ENCODE peak calls at places on chromosome 14, in ten cellular contexts. One of them, this sample, is unnamed.
A peak's percentile ranks its signal among the peaks of the same experiment; 100 is the strongest.

GRCh38 chr14:79732911-79733310 is 478.4 kb downstream of the DIO2 start:
- DNase-seq in heart left ventricle: no peak
- DNase-seq in HCT116: no peak
- DNase-seq in ovary: no peak
- DNase-seq in Peyer's patch: no peak
- DNase-seq in stomach: no peak
- DNase-seq in K562: no peak
- DNase-seq in endothelial cell of umbilical vein: no peak
- DNase-seq in A549: no peak
- DNase-seq in tibial nerve: no peak
- DNase-seq in this sample: no peak

GRCh38 chr14:22391908-22392307 is 197.1 kb downstream of the DAD1 start:
- DNase-seq in heart left ventricle: peak; percentile 64
- DNase-seq in HCT116: peak; percentile 28
- DNase-seq in ovary: peak; percentile 31
- DNase-seq in Peyer's patch: no peak
- DNase-seq in stomach: peak; percentile 74
- DNase-seq in K562: peak; percentile 19
- DNase-seq in endothelial cell of umbilical vein: peak; percentile 78
- DNase-seq in A549: peak; percentile 67
- DNase-seq in tibial nerve: peak; percentile 54
- DNase-seq in this sample: no peak

GRCh38 chr14:72089625-72090024 is 157.4 kb downstream of the RGS6 start:
- DNase-seq in heart left ventricle: no peak
- DNase-seq in HCT116: no peak
- DNase-seq in ovary: no peak
- DNase-seq in Peyer's patch: no peak
- DNase-seq in stomach: no peak
- DNase-seq in K562: no peak
- DNase-seq in endothelial cell of umbilical vein: no peak
- DNase-seq in A549: no peak
- DNase-seq in tibial nerve: no peak
- DNase-seq in this sample: no peak

GRCh38 chr14:51317373-51317772 is 77.3 kb downstream of the TMX1 start:
- DNase-seq in heart left ventricle: no peak
- DNase-seq in HCT116: no peak
- DNase-seq in ovary: no peak
- DNase-seq in Peyer's patch: no peak
- DNase-seq in stomach: no peak
- DNase-seq in K562: no peak
- DNase-seq in endothelial cell of umbilical vein: no peak
- DNase-seq in A549: no peak
- DNase-seq in tibial nerve: no peak
- DNase-seq in this sample: no peak

GRCh38 chr14:86541969-86542368 is 1012.0 kb downstream of the FLRT2 start:
- DNase-seq in heart left ventricle: no peak
- DNase-seq in HCT116: no peak
- DNase-seq in ovary: no peak
- DNase-seq in Peyer's patch: no peak
- DNase-seq in stomach: no peak
- DNase-seq in K562: no peak
- DNase-seq in endothelial cell of umbilical vein: no peak
- DNase-seq in A549: no peak
- DNase-seq in tibial nerve: no peak
- DNase-seq in this sample: no peak

GRCh38 chr14:31990959-31991541 is 86.1 kb upstream of the ARHGAP5 start:
- DNase-seq in heart left ventricle: no peak
- DNase-seq in HCT116: no peak
- DNase-seq in ovary: no peak
- DNase-seq in Peyer's patch: no peak
- DNase-seq in stomach: no peak
- DNase-seq in K562: no peak
- DNase-seq in endothelial cell of umbilical vein: peak; percentile 23
- DNase-seq in A549: no peak
- DNase-seq in tibial nerve: no peak
- DNase-seq in this sample: no peak

GRCh38 chr14:55077155-55077554 is 25.7 kb downstream of the MAPK1IP1L start:
- DNase-seq in heart left ventricle: no peak
- DNase-seq in HCT116: peak; percentile 58
- DNase-seq in ovary: no peak
- DNase-seq in Peyer's patch: no peak
- DNase-seq in stomach: peak; percentile 50
- DNase-seq in K562: no peak
- DNase-seq in endothelial cell of umbilical vein: no peak
- DNase-seq in A549: peak; percentile 32
- DNase-seq in tibial nerve: no peak
- DNase-seq in this sample: peak; percentile 27

GRCh38 chr14:29896354-29896768 is 31.3 kb downstream of the PRKD1 start:
- DNase-seq in heart left ventricle: no peak
- DNase-seq in HCT116: no peak
- DNase-seq in ovary: no peak
- DNase-seq in Peyer's patch: no peak
- DNase-seq in stomach: no peak
- DNase-seq in K562: no peak
- DNase-seq in endothelial cell of umbilical vein: no peak
- DNase-seq in A549: peak; percentile 9
- DNase-seq in tibial nerve: no peak
- DNase-seq in this sample: no peak

GRCh38 chr14:85856430-85856829 is 326.5 kb downstream of the FLRT2 start:
- DNase-seq in heart left ventricle: no peak
- DNase-seq in HCT116: no peak
- DNase-seq in ovary: no peak
- DNase-seq in Peyer's patch: no peak
- DNase-seq in stomach: no peak
- DNase-seq in K562: no peak
- DNase-seq in endothelial cell of umbilical vein: no peak
- DNase-seq in A549: no peak
- DNase-seq in tibial nerve: no peak
- DNase-seq in this sample: no peak

GRCh38 chr14:77638738-77639137 is 22.3 kb upstream of the SPTLC2 start:
- DNase-seq in heart left ventricle: no peak
- DNase-seq in HCT116: no peak
- DNase-seq in ovary: no peak
- DNase-seq in Peyer's patch: no peak
- DNase-seq in stomach: no peak
- DNase-seq in K562: no peak
- DNase-seq in endothelial cell of umbilical vein: peak; percentile 52
- DNase-seq in A549: peak; percentile 45
- DNase-seq in tibial nerve: no peak
- DNase-seq in this sample: no peak

GRCh38 chr14:77642407-77642806 is 26.0 kb upstream of the SPTLC2 start:
- DNase-seq in heart left ventricle: no peak
- DNase-seq in HCT116: no peak
- DNase-seq in ovary: no peak
- DNase-seq in Peyer's patch: no peak
- DNase-seq in stomach: no peak
- DNase-seq in K562: no peak
- DNase-seq in endothelial cell of umbilical vein: no peak
- DNase-seq in A549: no peak
- DNase-seq in tibial nerve: no peak
- DNase-seq in this sample: no peak

GRCh38 chr14:77641534-77642341 is 25.3 kb upstream of the SPTLC2 start:
- DNase-seq in heart left ventricle: peak; percentile 74
- DNase-seq in HCT116: no peak
- DNase-seq in ovary: peak; percentile 73
- DNase-seq in Peyer's patch: peak; percentile 78
- DNase-seq in stomach: peak; percentile 82
- DNase-seq in K562: no peak
- DNase-seq in endothelial cell of umbilical vein: peak; percentile 82
- DNase-seq in A549: peak; percentile 27
- DNase-seq in tibial nerve: peak; percentile 74
- DNase-seq in this sample: peak; percentile 63

GRCh38 chr14:77645520-77646230 is 29.2 kb upstream of the SPTLC2 start:
- DNase-seq in heart left ventricle: no peak
- DNase-seq in HCT116: no peak
- DNase-seq in ovary: no peak
- DNase-seq in Peyer's patch: no peak
- DNase-seq in stomach: no peak
- DNase-seq in K562: no peak
- DNase-seq in endothelial cell of umbilical vein: no peak
- DNase-seq in A549: no peak
- DNase-seq in tibial nerve: no peak
- DNase-seq in this sample: no peak

DNA sequence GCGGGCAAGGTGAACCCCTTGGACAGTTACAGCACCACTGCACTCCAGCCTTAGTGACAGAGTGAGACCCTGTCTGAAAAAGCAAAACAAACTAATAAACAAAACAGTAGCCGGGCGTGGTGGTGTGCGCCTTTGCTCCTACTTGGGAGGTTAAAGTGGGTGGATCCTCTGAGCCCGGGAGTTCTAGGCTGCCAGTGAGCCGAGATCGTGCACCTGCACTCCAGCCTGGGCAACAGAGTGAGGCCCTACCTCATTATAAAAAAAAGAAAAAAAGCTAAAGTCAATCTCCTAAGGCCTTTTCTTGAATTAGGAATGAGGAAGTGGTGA is 24.7 kb upstream of the SPTLC2 start:
- DNase-seq in heart left ventricle: no peak
- DNase-seq in HCT116: no peak
- DNase-seq in ovary: no peak
- DNase-seq in Peyer's patch: no peak
- DNase-seq in stomach: no peak
- DNase-seq in K562: no peak
- DNase-seq in endothelial cell of umbilical vein: no peak
- DNase-seq in A549: no peak
- DNase-seq in tibial nerve: no peak
- DNase-seq in this sample: no peak
- H3K4me3 ChIP-seq in heart left ventricle: no peak overlapping the region
- H3K4me3 ChIP-seq in HCT116: no peak overlapping the region
- H3K4me3 ChIP-seq in ovary: peak overlapping the region; percentile 34
- H3K4me3 ChIP-seq in Peyer's patch: peak overlapping the region; percentile 49
- H3K4me3 ChIP-seq in stomach: peak overlapping the region; percentile 40
- H3K4me3 ChIP-seq in K562: peak overlapping the region; percentile 21
- H3K4me3 ChIP-seq in endothelial cell of umbilical vein: no peak overlapping the region
- H3K4me3 ChIP-seq in A549: no peak overlapping the region
- H3K4me3 ChIP-seq in tibial nerve: no peak overlapping the region
- H3K4me3 ChIP-seq in this sample: peak overlapping the region; percentile 72

DNA sequence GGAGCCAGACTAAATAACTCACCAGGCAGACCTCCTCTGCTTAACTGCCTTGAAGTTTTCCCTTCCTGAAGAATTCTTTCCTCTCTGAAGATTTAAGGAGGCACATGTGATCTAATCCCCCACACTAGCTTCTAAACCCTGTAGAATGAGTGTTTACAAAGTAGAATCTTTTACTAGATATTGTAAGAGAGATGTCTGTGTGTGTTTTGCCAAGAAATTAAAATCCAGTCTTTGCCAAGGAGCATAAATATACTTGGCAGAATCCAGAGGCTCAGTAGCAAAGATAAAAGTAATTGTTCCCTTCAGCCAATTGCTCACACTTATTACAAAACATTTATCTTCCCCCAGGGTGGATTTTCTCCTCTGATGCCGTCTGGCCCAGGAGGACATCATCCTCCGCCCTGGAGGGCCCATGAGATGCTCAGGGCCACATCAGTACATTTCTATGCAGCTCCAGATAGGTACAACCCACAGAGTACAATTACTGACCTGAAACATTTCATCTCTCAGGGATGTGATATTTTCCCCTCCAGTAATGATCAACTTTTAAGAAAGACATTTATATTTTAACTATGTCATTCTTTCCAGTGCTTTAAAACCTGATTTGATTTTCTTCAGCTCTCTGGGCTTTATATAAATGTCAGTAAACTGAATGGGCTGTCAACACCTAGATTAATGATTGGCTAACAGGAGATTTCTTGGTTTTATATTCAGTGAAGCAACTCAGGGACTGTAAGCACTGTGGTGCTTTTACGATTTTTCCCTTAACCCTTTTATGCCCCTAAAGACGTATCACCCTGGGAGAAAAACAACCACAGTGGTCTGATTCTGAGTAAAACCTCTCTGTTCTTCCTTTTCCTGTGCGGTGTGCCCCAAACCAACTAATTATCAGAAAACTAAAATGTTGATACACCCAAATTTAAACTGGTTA is 37.7 kb downstream of the PTGER2 start:
- DNase-seq in heart left ventricle: no peak
- DNase-seq in HCT116: no peak
- DNase-seq in ovary: no peak
- DNase-seq in Peyer's patch: no peak
- DNase-seq in stomach: no peak
- DNase-seq in K562: no peak
- DNase-seq in endothelial cell of umbilical vein: no peak
- DNase-seq in A549: peak; percentile 75
- DNase-seq in tibial nerve: no peak
- DNase-seq in this sample: no peak
- H3K4me1 ChIP-seq in heart left ventricle: no peaks in the 10 kb centered on the region
- H3K4me1 ChIP-seq in HCT116: peaks cover 8% of the 10 kb centered on the region
- H3K4me1 ChIP-seq in ovary: peaks cover 7% of the 10 kb centered on the region
- H3K4me1 ChIP-seq in Peyer's patch: peaks cover 5% of the 10 kb centered on the region
- H3K4me1 ChIP-seq in stomach: peaks cover 5% of the 10 kb centered on the region
- H3K4me1 ChIP-seq in K562: no peaks in the 10 kb centered on the region
- H3K4me1 ChIP-seq in endothelial cell of umbilical vein: no peaks in the 10 kb centered on the region
- H3K4me1 ChIP-seq in A549: peaks cover 82% of the 10 kb centered on the region
- H3K4me1 ChIP-seq in tibial nerve: peaks cover 26% of the 10 kb centered on the region
- H3K4me1 ChIP-seq in this sample: no peaks in the 10 kb centered on the region

DNA sequence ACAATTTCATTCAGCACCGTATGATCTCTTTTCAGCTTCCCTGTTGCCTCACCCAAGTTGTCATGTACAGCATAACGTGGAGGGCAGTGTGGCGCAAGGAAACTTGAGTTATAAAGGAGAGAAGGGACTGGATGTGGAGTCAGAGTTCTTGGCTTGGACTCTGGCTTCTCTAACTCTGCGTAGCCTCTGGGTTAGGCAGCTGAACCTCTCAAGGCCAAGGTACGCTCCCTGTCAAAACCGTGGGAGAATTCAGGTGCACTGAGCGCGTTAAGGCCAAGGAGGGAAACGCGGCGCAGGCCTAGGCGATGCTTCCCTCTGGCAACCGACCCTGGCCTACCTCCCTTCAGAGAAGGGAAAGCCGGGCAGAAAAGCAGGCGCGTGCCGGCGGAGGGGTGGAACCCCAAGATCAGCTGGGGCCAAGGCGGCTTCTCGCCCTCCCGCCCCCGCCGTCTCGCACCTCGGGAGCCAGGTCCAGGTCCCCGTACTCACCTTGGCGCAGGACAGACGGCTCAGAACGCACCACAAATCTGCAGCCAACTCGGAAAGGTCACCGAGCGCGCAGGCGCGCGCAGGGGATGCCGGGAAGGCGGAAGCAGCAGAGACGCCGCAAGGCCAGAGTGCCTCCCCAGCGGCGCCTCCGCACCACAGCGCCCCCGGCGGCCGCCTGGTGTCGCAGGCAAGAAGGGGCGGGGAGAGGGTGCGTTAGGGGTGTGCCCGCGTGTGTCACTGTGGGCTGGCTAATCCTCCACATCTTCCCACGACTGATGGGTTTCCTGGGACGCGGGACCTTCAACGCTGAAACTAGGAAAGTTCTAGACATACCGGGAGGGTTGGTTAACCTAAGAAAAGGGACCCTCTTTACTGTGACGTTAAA is 7.0 kb upstream of the TDRD9 start:
- DNase-seq in heart left ventricle: peak; percentile 93
- DNase-seq in HCT116: peak; percentile 86
- DNase-seq in ovary: peak; percentile 91
- DNase-seq in Peyer's patch: peak; percentile 97
- DNase-seq in stomach: peak; percentile 93
- DNase-seq in K562: peak; percentile 88
- DNase-seq in endothelial cell of umbilical vein: peak; percentile 94
- DNase-seq in A549: peak; percentile 93
- DNase-seq in tibial nerve: peak; percentile 74
- DNase-seq in this sample: peak; percentile 85
- TF ChIP-seq POLR2A in heart left ventricle: no peak
- TF ChIP-seq POLR2A in HCT116: peak; percentile 84
- TF ChIP-seq POLR2A in ovary: peak; percentile 48
- TF ChIP-seq POLR2A in Peyer's patch: peak; percentile 81
- TF ChIP-seq POLR2A in stomach: no peak
- TF ChIP-seq POLR2A in K562: peak; percentile 84
- TF ChIP-seq POLR2A in endothelial cell of umbilical vein: peak; percentile 87
- TF ChIP-seq POLR2A in A549: peak; percentile 80
- TF ChIP-seq POLR2A in tibial nerve: no peak
- TF ChIP-seq POLR2A in this sample: peak; percentile 43

GRCh38 chr14:53924754-53925153 is 31.9 kb downstream of the BMP4 start:
- DNase-seq in heart left ventricle: no peak
- DNase-seq in HCT116: peak; percentile 10
- DNase-seq in ovary: no peak
- DNase-seq in Peyer's patch: no peak
- DNase-seq in stomach: no peak
- DNase-seq in K562: no peak
- DNase-seq in endothelial cell of umbilical vein: peak; percentile 88
- DNase-seq in A549: peak; percentile 36
- DNase-seq in tibial nerve: no peak
- DNase-seq in this sample: no peak
- H3K4me3 ChIP-seq in heart left ventricle: no peak overlapping the region
- H3K4me3 ChIP-seq in HCT116: no peak overlapping the region
- H3K4me3 ChIP-seq in ovary: no peak overlapping the region
- H3K4me3 ChIP-seq in Peyer's patch: no peak overlapping the region
- H3K4me3 ChIP-seq in stomach: no peak overlapping the region
- H3K4me3 ChIP-seq in K562: no peak overlapping the region
- H3K4me3 ChIP-seq in endothelial cell of umbilical vein: peak overlapping the region; percentile 31
- H3K4me3 ChIP-seq in A549: no peak overlapping the region
- H3K4me3 ChIP-seq in tibial nerve: no peak overlapping the region
- H3K4me3 ChIP-seq in this sample: no peak overlapping the region